ENCODE peak calls at places on chromosome 4, in nine cellular contexts. One of them, this sample, is unnamed.

GRCh38 chr4:125315571-125316390 is 1.0 kb downstream of the FAT4 start:
- DNase-seq in stimulated activated CD4-positive, alpha-beta T cell treated with anti-CD3 and anti-CD28 coated beads, TNF-alpha, amount 100 ng/mL, for 24 hours: no peak
- DNase-seq in fibroblast of the aortic adventitia: peak
- DNase-seq in memory B cell: no peak
- DNase-seq in RWPE1: peak
- DNase-seq in activated CD4-positive, alpha-beta T cell treated with anti-CD3 and anti-CD28 coated beads, Interleukin-2, amount 50 U/mL, for 1 hour: no peak
- DNase-seq in naive thymus-derived CD4-positive, alpha-beta T cell: no peak
- DNase-seq in CD8-positive, alpha-beta T cell: no peak
- DNase-seq in endodermal cell: peak
- DNase-seq in this sample: no peak

GRCh38 chr4:47122592-47123291 is 91.4 kb downstream of the GABRB1 start:
- DNase-seq in stimulated activated CD4-positive, alpha-beta T cell treated with anti-CD3 and anti-CD28 coated beads, TNF-alpha, amount 100 ng/mL, for 24 hours: peak
- DNase-seq in fibroblast of the aortic adventitia: peak
- DNase-seq in memory B cell: peak
- DNase-seq in RWPE1: peak
- DNase-seq in activated CD4-positive, alpha-beta T cell treated with anti-CD3 and anti-CD28 coated beads, Interleukin-2, amount 50 U/mL, for 1 hour: peak
- DNase-seq in naive thymus-derived CD4-positive, alpha-beta T cell: peak
- DNase-seq in CD8-positive, alpha-beta T cell: peak
- DNase-seq in endodermal cell: peak
- DNase-seq in this sample: no peak

GRCh38 chr4:95869961-95870500 is 30.1 kb downstream of the PDHA2 start:
- DNase-seq in stimulated activated CD4-positive, alpha-beta T cell treated with anti-CD3 and anti-CD28 coated beads, TNF-alpha, amount 100 ng/mL, for 24 hours: no peak
- DNase-seq in fibroblast of the aortic adventitia: no peak
- DNase-seq in memory B cell: no peak
- DNase-seq in RWPE1: no peak
- DNase-seq in activated CD4-positive, alpha-beta T cell treated with anti-CD3 and anti-CD28 coated beads, Interleukin-2, amount 50 U/mL, for 1 hour: no peak
- DNase-seq in naive thymus-derived CD4-positive, alpha-beta T cell: no peak
- DNase-seq in CD8-positive, alpha-beta T cell: no peak
- DNase-seq in endodermal cell: no peak
- DNase-seq in this sample: no peak

GRCh38 chr4:135365065-135365464 is 1163.5 kb upstream of the PABPC4L start:
- DNase-seq in stimulated activated CD4-positive, alpha-beta T cell treated with anti-CD3 and anti-CD28 coated beads, TNF-alpha, amount 100 ng/mL, for 24 hours: no peak
- DNase-seq in fibroblast of the aortic adventitia: peak
- DNase-seq in memory B cell: no peak
- DNase-seq in RWPE1: no peak
- DNase-seq in activated CD4-positive, alpha-beta T cell treated with anti-CD3 and anti-CD28 coated beads, Interleukin-2, amount 50 U/mL, for 1 hour: no peak
- DNase-seq in naive thymus-derived CD4-positive, alpha-beta T cell: no peak
- DNase-seq in CD8-positive, alpha-beta T cell: no peak
- DNase-seq in endodermal cell: no peak
- DNase-seq in this sample: no peak

GRCh38 chr4:108315699-108316098 is 147.0 kb upstream of the LEF1 start:
- DNase-seq in stimulated activated CD4-positive, alpha-beta T cell treated with anti-CD3 and anti-CD28 coated beads, TNF-alpha, amount 100 ng/mL, for 24 hours: no peak
- DNase-seq in fibroblast of the aortic adventitia: no peak
- DNase-seq in memory B cell: no peak
- DNase-seq in RWPE1: no peak
- DNase-seq in activated CD4-positive, alpha-beta T cell treated with anti-CD3 and anti-CD28 coated beads, Interleukin-2, amount 50 U/mL, for 1 hour: no peak
- DNase-seq in naive thymus-derived CD4-positive, alpha-beta T cell: no peak
- DNase-seq in CD8-positive, alpha-beta T cell: no peak
- DNase-seq in endodermal cell: no peak
- DNase-seq in this sample: no peak

GRCh38 chr4:85591361-85592098 is 116.6 kb downstream of the ARHGAP24 start:
- DNase-seq in stimulated activated CD4-positive, alpha-beta T cell treated with anti-CD3 and anti-CD28 coated beads, TNF-alpha, amount 100 ng/mL, for 24 hours: no peak
- DNase-seq in fibroblast of the aortic adventitia: no peak
- DNase-seq in memory B cell: no peak
- DNase-seq in RWPE1: no peak
- DNase-seq in activated CD4-positive, alpha-beta T cell treated with anti-CD3 and anti-CD28 coated beads, Interleukin-2, amount 50 U/mL, for 1 hour: no peak
- DNase-seq in naive thymus-derived CD4-positive, alpha-beta T cell: no peak
- DNase-seq in CD8-positive, alpha-beta T cell: no peak
- DNase-seq in endodermal cell: no peak
- DNase-seq in this sample: no peak

GRCh38 chr4:141896687-141897086 is 260.3 kb downstream of the IL15 start:
- DNase-seq in stimulated activated CD4-positive, alpha-beta T cell treated with anti-CD3 and anti-CD28 coated beads, TNF-alpha, amount 100 ng/mL, for 24 hours: no peak
- DNase-seq in fibroblast of the aortic adventitia: no peak
- DNase-seq in memory B cell: no peak
- DNase-seq in RWPE1: no peak
- DNase-seq in activated CD4-positive, alpha-beta T cell treated with anti-CD3 and anti-CD28 coated beads, Interleukin-2, amount 50 U/mL, for 1 hour: no peak
- DNase-seq in naive thymus-derived CD4-positive, alpha-beta T cell: no peak
- DNase-seq in CD8-positive, alpha-beta T cell: no peak
- DNase-seq in endodermal cell: no peak
- DNase-seq in this sample: no peak

GRCh38 chr4:186200436-186201409 is 9.4 kb downstream of the CYP4V2 start:
- DNase-seq in stimulated activated CD4-positive, alpha-beta T cell treated with anti-CD3 and anti-CD28 coated beads, TNF-alpha, amount 100 ng/mL, for 24 hours: no peak
- DNase-seq in fibroblast of the aortic adventitia: no peak
- DNase-seq in memory B cell: no peak
- DNase-seq in RWPE1: no peak
- DNase-seq in activated CD4-positive, alpha-beta T cell treated with anti-CD3 and anti-CD28 coated beads, Interleukin-2, amount 50 U/mL, for 1 hour: no peak
- DNase-seq in naive thymus-derived CD4-positive, alpha-beta T cell: no peak
- DNase-seq in CD8-positive, alpha-beta T cell: no peak
- DNase-seq in endodermal cell: no peak
- DNase-seq in this sample: no peak